ENCODE peak calls at places on chromosomes 6 and 20, in seven cellular contexts. One of them, this sample, is unnamed.

GRCh38 chr6:30325873-30326445 is 768 bp upstream of the TRIM39 start:
- DNase-seq in NT2/D1: peak; percentile 51
- DNase-seq in brain microvascular endothelial cell: no peak
- DNase-seq in CD4-positive, CD25-positive, alpha-beta regulatory T cell: peak; percentile 89
- DNase-seq in kidney: peak; percentile 76
- DNase-seq in fibroblast of pulmonary artery: no peak
- DNase-seq in CD8-positive, alpha-beta T cell: no peak
- DNase-seq in this sample: peak; percentile 58

GRCh38 chr6:4489538-4489937 is 286.7 kb upstream of the CDYL start:
- DNase-seq in fibroblast of pulmonary artery: no peak
- DNase-seq in brain microvascular endothelial cell: no peak
- DNase-seq in NT2/D1: no peak
- DNase-seq in CD4-positive, CD25-positive, alpha-beta regulatory T cell: no peak
- DNase-seq in CD8-positive, alpha-beta T cell: no peak
- DNase-seq in kidney: no peak
- DNase-seq in this sample: peak; percentile 61

GRCh38 chr6:133286765-133287164 is 45.6 kb downstream of the EYA4 start:
- DNase-seq in fibroblast of pulmonary artery: peak; percentile 48
- DNase-seq in NT2/D1: peak; percentile 1
- DNase-seq in kidney: no peak
- DNase-seq in CD8-positive, alpha-beta T cell: no peak
- DNase-seq in CD4-positive, CD25-positive, alpha-beta regulatory T cell: no peak
- DNase-seq in brain microvascular endothelial cell: peak; percentile 43
- DNase-seq in this sample: peak; percentile 28

GRCh38 chr6:134774244-134774643 is 175.7 kb downstream of the ALDH8A1 start:
- DNase-seq in brain microvascular endothelial cell: peak; percentile 40
- DNase-seq in NT2/D1: no peak
- DNase-seq in CD8-positive, alpha-beta T cell: no peak
- DNase-seq in fibroblast of pulmonary artery: peak; percentile 77
- DNase-seq in CD4-positive, CD25-positive, alpha-beta regulatory T cell: no peak
- DNase-seq in kidney: no peak
- DNase-seq in this sample: no peak

GRCh38 chr6:125220712-125221111 is 67.1 kb downstream of the TPD52L1 start:
- DNase-seq in brain microvascular endothelial cell: no peak
- DNase-seq in kidney: no peak
- DNase-seq in NT2/D1: no peak
- DNase-seq in CD4-positive, CD25-positive, alpha-beta regulatory T cell: no peak
- DNase-seq in CD8-positive, alpha-beta T cell: no peak
- DNase-seq in fibroblast of pulmonary artery: peak; percentile 33
- DNase-seq in this sample: no peak

GRCh38 chr6:27216874-27217273 is 30.6 kb upstream of the PRSS16 start:
- DNase-seq in CD8-positive, alpha-beta T cell: no peak
- DNase-seq in brain microvascular endothelial cell: no peak
- DNase-seq in NT2/D1: no peak
- DNase-seq in fibroblast of pulmonary artery: no peak
- DNase-seq in CD4-positive, CD25-positive, alpha-beta regulatory T cell: no peak
- DNase-seq in kidney: no peak
- DNase-seq in this sample: no peak

GRCh38 chr6:109816452-109817374 is 125.6 kb downstream of the FIG4 start:
- DNase-seq in NT2/D1: no peak
- DNase-seq in fibroblast of pulmonary artery: no peak
- DNase-seq in kidney: no peak
- DNase-seq in CD4-positive, CD25-positive, alpha-beta regulatory T cell: no peak
- DNase-seq in CD8-positive, alpha-beta T cell: no peak
- DNase-seq in brain microvascular endothelial cell: no peak
- DNase-seq in this sample: no peak

GRCh38 chr20:48096957-48097890 is 311.9 kb upstream of the SULF2 start:
- DNase-seq in fibroblast of pulmonary artery: no peak
- DNase-seq in kidney: no peak
- DNase-seq in NT2/D1: no peak
- DNase-seq in brain microvascular endothelial cell: no peak
- DNase-seq in CD4-positive, CD25-positive, alpha-beta regulatory T cell: no peak
- DNase-seq in CD8-positive, alpha-beta T cell: no peak
- DNase-seq in this sample: no peak

GRCh38 chr6:56953597-56954388 is 1.1 kb upstream of the BEND6 start:
- DNase-seq in kidney: no peak
- DNase-seq in CD8-positive, alpha-beta T cell: no peak
- DNase-seq in NT2/D1: no peak
- DNase-seq in CD4-positive, CD25-positive, alpha-beta regulatory T cell: peak; percentile 12
- DNase-seq in fibroblast of pulmonary artery: no peak
- DNase-seq in brain microvascular endothelial cell: no peak
- DNase-seq in this sample: no peak

GRCh38 chr20:14360386-14360785 is 23.0 kb upstream of the FLRT3 start:
- DNase-seq in kidney: no peak
- DNase-seq in fibroblast of pulmonary artery: no peak
- DNase-seq in brain microvascular endothelial cell: no peak
- DNase-seq in NT2/D1: no peak
- DNase-seq in CD8-positive, alpha-beta T cell: no peak
- DNase-seq in CD4-positive, CD25-positive, alpha-beta regulatory T cell: no peak
- DNase-seq in this sample: no peak

GRCh38 chr6:52539607-52540006 is 37.3 kb downstream of the TRAM2 start:
- DNase-seq in fibroblast of pulmonary artery: no peak
- DNase-seq in brain microvascular endothelial cell: peak; percentile 75
- DNase-seq in kidney: no peak
- DNase-seq in NT2/D1: no peak
- DNase-seq in CD8-positive, alpha-beta T cell: no peak
- DNase-seq in CD4-positive, CD25-positive, alpha-beta regulatory T cell: no peak
- DNase-seq in this sample: no peak

GRCh38 chr6:106519460-106520394 is 109.6 kb downstream of the RTN4IP1 start:
- DNase-seq in fibroblast of pulmonary artery: peak; percentile 82
- DNase-seq in brain microvascular endothelial cell: peak; percentile 93
- DNase-seq in CD4-positive, CD25-positive, alpha-beta regulatory T cell: peak; percentile 90
- DNase-seq in NT2/D1: no peak
- DNase-seq in kidney: peak; percentile 80
- DNase-seq in CD8-positive, alpha-beta T cell: peak; percentile 60
- DNase-seq in this sample: peak; percentile 94

GRCh38 chr6:113461153-113461897 is 395.8 kb upstream of the MARCKS start:
- DNase-seq in kidney: no peak
- DNase-seq in fibroblast of pulmonary artery: peak; percentile 34
- DNase-seq in NT2/D1: no peak
- DNase-seq in CD8-positive, alpha-beta T cell: no peak
- DNase-seq in CD4-positive, CD25-positive, alpha-beta regulatory T cell: no peak
- DNase-seq in brain microvascular endothelial cell: peak; percentile 55
- DNase-seq in this sample: no peak

GRCh38 chr20:37245671-37246237 is 15.9 kb downstream of the GHRH start:
- DNase-seq in CD8-positive, alpha-beta T cell: no peak
- DNase-seq in fibroblast of pulmonary artery: no peak
- DNase-seq in NT2/D1: no peak
- DNase-seq in brain microvascular endothelial cell: no peak
- DNase-seq in kidney: no peak
- DNase-seq in CD4-positive, CD25-positive, alpha-beta regulatory T cell: no peak
- DNase-seq in this sample: no peak

GRCh38 chr6:111653434-111653833 is 47.8 kb upstream of the TRAF3IP2 start:
- DNase-seq in brain microvascular endothelial cell: no peak
- DNase-seq in CD8-positive, alpha-beta T cell: no peak
- DNase-seq in kidney: no peak
- DNase-seq in NT2/D1: no peak
- DNase-seq in CD4-positive, CD25-positive, alpha-beta regulatory T cell: no peak
- DNase-seq in fibroblast of pulmonary artery: no peak
- DNase-seq in this sample: no peak

GRCh38 chr6:101294051-101294638 is 99.4 kb upstream of the GRIK2 start:
- DNase-seq in fibroblast of pulmonary artery: no peak
- DNase-seq in brain microvascular endothelial cell: no peak
- DNase-seq in kidney: no peak
- DNase-seq in CD4-positive, CD25-positive, alpha-beta regulatory T cell: no peak
- DNase-seq in CD8-positive, alpha-beta T cell: no peak
- DNase-seq in NT2/D1: no peak
- DNase-seq in this sample: no peak

GRCh38 chr6:166626177-166627038 is 643 bp downstream of the RPS6KA2 start:
- DNase-seq in NT2/D1: no peak
- DNase-seq in CD4-positive, CD25-positive, alpha-beta regulatory T cell: peak; percentile 28
- DNase-seq in kidney: peak; percentile 87
- DNase-seq in brain microvascular endothelial cell: no peak
- DNase-seq in CD8-positive, alpha-beta T cell: peak; percentile 10
- DNase-seq in fibroblast of pulmonary artery: peak; percentile 51
- DNase-seq in this sample: no peak

GRCh38 chr20:56245761-56246160 is 2.8 kb upstream of the MC3R start:
- DNase-seq in kidney: no peak
- DNase-seq in CD4-positive, CD25-positive, alpha-beta regulatory T cell: no peak
- DNase-seq in NT2/D1: no peak
- DNase-seq in CD8-positive, alpha-beta T cell: no peak
- DNase-seq in fibroblast of pulmonary artery: peak; percentile 9
- DNase-seq in brain microvascular endothelial cell: no peak
- DNase-seq in this sample: no peak

GRCh38 chr6:136761227-136761922 is 30.9 kb downstream of the MAP3K5 start:
- DNase-seq in brain microvascular endothelial cell: no peak
- DNase-seq in CD8-positive, alpha-beta T cell: no peak
- DNase-seq in kidney: no peak
- DNase-seq in NT2/D1: no peak
- DNase-seq in CD4-positive, CD25-positive, alpha-beta regulatory T cell: peak; percentile 60
- DNase-seq in fibroblast of pulmonary artery: peak; percentile 33
- DNase-seq in this sample: peak; percentile 39

GRCh38 chr20:17721802-17722486 is 22.2 kb downstream of the BANF2 start:
- DNase-seq in CD4-positive, CD25-positive, alpha-beta regulatory T cell: no peak
- DNase-seq in CD8-positive, alpha-beta T cell: no peak
- DNase-seq in NT2/D1: no peak
- DNase-seq in kidney: no peak
- DNase-seq in fibroblast of pulmonary artery: peak; percentile 7
- DNase-seq in brain microvascular endothelial cell: no peak
- DNase-seq in this sample: no peak

GRCh38 chr6:152642578-152643375 is 5.6 kb upstream of the SYNE1 start:
- DNase-seq in CD4-positive, CD25-positive, alpha-beta regulatory T cell: peak; percentile 13
- DNase-seq in CD8-positive, alpha-beta T cell: no peak
- DNase-seq in brain microvascular endothelial cell: peak; percentile 53
- DNase-seq in kidney: peak; percentile 78
- DNase-seq in NT2/D1: peak; percentile 38
- DNase-seq in fibroblast of pulmonary artery: peak; percentile 73
- DNase-seq in this sample: peak; percentile 35

GRCh38 chr6:10081957-10082356 is 332.9 kb downstream of the TFAP2A start:
- DNase-seq in CD8-positive, alpha-beta T cell: no peak
- DNase-seq in brain microvascular endothelial cell: no peak
- DNase-seq in kidney: no peak
- DNase-seq in fibroblast of pulmonary artery: no peak
- DNase-seq in NT2/D1: no peak
- DNase-seq in CD4-positive, CD25-positive, alpha-beta regulatory T cell: no peak
- DNase-seq in this sample: no peak

GRCh38 chr6:122653094-122653493 is 42.9 kb downstream of the PKIB start:
- DNase-seq in brain microvascular endothelial cell: peak; percentile 55
- DNase-seq in kidney: no peak
- DNase-seq in CD8-positive, alpha-beta T cell: no peak
- DNase-seq in NT2/D1: no peak
- DNase-seq in CD4-positive, CD25-positive, alpha-beta regulatory T cell: no peak
- DNase-seq in fibroblast of pulmonary artery: no peak
- DNase-seq in this sample: no peak

GRCh38 chr6:69294862-69295261 is 501.9 kb downstream of the LMBRD1 start:
- DNase-seq in CD4-positive, CD25-positive, alpha-beta regulatory T cell: no peak
- DNase-seq in NT2/D1: no peak
- DNase-seq in CD8-positive, alpha-beta T cell: no peak
- DNase-seq in brain microvascular endothelial cell: no peak
- DNase-seq in fibroblast of pulmonary artery: no peak
- DNase-seq in kidney: no peak
- DNase-seq in this sample: no peak
- H3K4me3 ChIP-seq in CD4-positive, CD25-positive, alpha-beta regulatory T cell: no peak overlapping the region
- H3K4me3 ChIP-seq in NT2/D1: no peak overlapping the region
- H3K4me3 ChIP-seq in CD8-positive, alpha-beta T cell: no peak overlapping the region
- H3K4me3 ChIP-seq in brain microvascular endothelial cell: no peak overlapping the region
- H3K4me3 ChIP-seq in fibroblast of pulmonary artery: no peak overlapping the region
- H3K4me3 ChIP-seq in kidney: no peak overlapping the region
- H3K4me3 ChIP-seq in this sample: no peak overlapping the region

GRCh38 chr20:1286267-1287036 is 20.4 kb downstream of the SNPH start:
- DNase-seq in NT2/D1: no peak
- DNase-seq in fibroblast of pulmonary artery: no peak
- DNase-seq in kidney: no peak
- DNase-seq in brain microvascular endothelial cell: no peak
- DNase-seq in CD4-positive, CD25-positive, alpha-beta regulatory T cell: peak; percentile 69
- DNase-seq in CD8-positive, alpha-beta T cell: peak; percentile 41
- DNase-seq in this sample: peak; percentile 62
- H3K4me3 ChIP-seq in NT2/D1: no peak overlapping the region
- H3K4me3 ChIP-seq in fibroblast of pulmonary artery: no peak overlapping the region
- H3K4me3 ChIP-seq in kidney: no peak overlapping the region
- H3K4me3 ChIP-seq in brain microvascular endothelial cell: no peak overlapping the region
- H3K4me3 ChIP-seq in CD4-positive, CD25-positive, alpha-beta regulatory T cell: peak overlapping the region; percentile 61
- H3K4me3 ChIP-seq in CD8-positive, alpha-beta T cell: peak overlapping the region; percentile 13
- H3K4me3 ChIP-seq in this sample: no peak overlapping the region

GRCh38 chr20:53579266-53579580 is 14.4 kb downstream of the ZNF217 start:
- DNase-seq in fibroblast of pulmonary artery: no peak
- DNase-seq in NT2/D1: no peak
- DNase-seq in kidney: no peak
- DNase-seq in CD8-positive, alpha-beta T cell: no peak
- DNase-seq in brain microvascular endothelial cell: no peak
- DNase-seq in CD4-positive, CD25-positive, alpha-beta regulatory T cell: no peak
- DNase-seq in this sample: no peak
- H3K4me3 ChIP-seq in fibroblast of pulmonary artery: peak overlapping the region; percentile 31
- H3K4me3 ChIP-seq in NT2/D1: no peak overlapping the region
- H3K4me3 ChIP-seq in kidney: peak overlapping the region; percentile 39
- H3K4me3 ChIP-seq in CD8-positive, alpha-beta T cell: peak overlapping the region; percentile 50
- H3K4me3 ChIP-seq in brain microvascular endothelial cell: no peak overlapping the region
- H3K4me3 ChIP-seq in CD4-positive, CD25-positive, alpha-beta regulatory T cell: peak overlapping the region; percentile 87
- H3K4me3 ChIP-seq in this sample: no peak overlapping the region

GRCh38 chr6:155420492-155420891 is 35.1 kb downstream of the NOX3 start:
- DNase-seq in NT2/D1: no peak
- DNase-seq in fibroblast of pulmonary artery: no peak
- DNase-seq in CD8-positive, alpha-beta T cell: no peak
- DNase-seq in kidney: no peak
- DNase-seq in brain microvascular endothelial cell: no peak
- DNase-seq in CD4-positive, CD25-positive, alpha-beta regulatory T cell: no peak
- DNase-seq in this sample: no peak

GRCh38 chr6:155419161-155419560 is 36.5 kb downstream of the NOX3 start:
- DNase-seq in NT2/D1: no peak
- DNase-seq in CD8-positive, alpha-beta T cell: no peak
- DNase-seq in CD4-positive, CD25-positive, alpha-beta regulatory T cell: no peak
- DNase-seq in fibroblast of pulmonary artery: no peak
- DNase-seq in kidney: no peak
- DNase-seq in brain microvascular endothelial cell: peak; percentile 10
- DNase-seq in this sample: no peak

GRCh38 chr6:155417454-155417853 is 38.2 kb downstream of the NOX3 start:
- DNase-seq in NT2/D1: no peak
- DNase-seq in kidney: no peak
- DNase-seq in CD4-positive, CD25-positive, alpha-beta regulatory T cell: peak; percentile 7
- DNase-seq in brain microvascular endothelial cell: no peak
- DNase-seq in fibroblast of pulmonary artery: no peak
- DNase-seq in CD8-positive, alpha-beta T cell: no peak
- DNase-seq in this sample: no peak

GRCh38 chr6:155415953-155416352 is 39.7 kb downstream of the NOX3 start:
- DNase-seq in kidney: no peak
- DNase-seq in fibroblast of pulmonary artery: no peak
- DNase-seq in CD8-positive, alpha-beta T cell: no peak
- DNase-seq in brain microvascular endothelial cell: no peak
- DNase-seq in NT2/D1: no peak
- DNase-seq in CD4-positive, CD25-positive, alpha-beta regulatory T cell: no peak
- DNase-seq in this sample: no peak

DNA sequence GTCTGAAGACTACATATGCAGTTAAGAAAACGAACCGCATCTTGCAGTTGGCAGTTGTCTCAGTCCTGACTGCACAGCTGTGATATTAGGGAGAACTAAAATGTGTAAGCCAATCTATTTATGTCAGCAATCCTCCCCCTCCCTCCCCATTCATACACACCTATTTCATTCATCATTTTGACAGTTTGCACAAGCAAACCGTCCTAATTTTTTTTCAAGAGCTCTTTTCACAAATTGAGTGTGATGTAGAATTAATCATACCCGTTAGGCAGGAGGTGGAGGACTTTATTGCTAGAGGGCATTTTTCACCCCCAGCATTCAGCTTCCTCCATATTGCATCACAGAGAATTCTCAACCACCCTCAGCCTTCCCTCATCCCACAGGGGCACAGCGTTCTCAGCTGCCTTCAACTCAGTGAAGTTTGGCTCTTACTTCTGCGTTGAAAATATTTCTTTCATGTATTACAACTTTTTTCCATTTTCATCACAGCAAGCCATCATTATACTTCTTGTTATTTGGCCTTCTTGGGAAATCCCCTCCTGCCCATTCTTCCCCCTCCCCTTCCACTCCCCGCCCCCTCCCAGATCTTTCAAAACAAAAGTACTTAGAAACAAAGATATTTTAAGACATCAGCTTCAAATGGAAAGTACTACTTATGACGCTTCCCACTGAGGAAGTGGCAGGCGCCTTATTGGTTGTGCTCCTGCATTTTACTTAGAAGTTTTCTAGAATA is 37.5 kb downstream of the NOX3 start:
- DNase-seq in NT2/D1: no peak
- DNase-seq in kidney: no peak
- DNase-seq in CD4-positive, CD25-positive, alpha-beta regulatory T cell: peak; percentile 83
- DNase-seq in brain microvascular endothelial cell: peak; percentile 61
- DNase-seq in CD8-positive, alpha-beta T cell: peak; percentile 18
- DNase-seq in fibroblast of pulmonary artery: peak; percentile 77
- DNase-seq in this sample: no peak
- H3K4me3 ChIP-seq in NT2/D1: no peak overlapping the region
- H3K4me3 ChIP-seq in kidney: peak overlapping the region; percentile 27
- H3K4me3 ChIP-seq in CD4-positive, CD25-positive, alpha-beta regulatory T cell: peak overlapping the region; percentile 71
- H3K4me3 ChIP-seq in brain microvascular endothelial cell: peak overlapping the region; percentile 26
- H3K4me3 ChIP-seq in CD8-positive, alpha-beta T cell: peak overlapping the region; percentile 41
- H3K4me3 ChIP-seq in fibroblast of pulmonary artery: peak overlapping the region; percentile 25
- H3K4me3 ChIP-seq in this sample: no peak overlapping the region